ENCODE peak calls at places on chromosome 6, in ten cellular contexts. R is ureter; F is EL; I is psoas muscle; O is IMR-90; P is GM13977; Q is HCEC 1CT; A is hepatocyte; G is upper lobe of right lung; D is activated CD4-positive, alpha-beta T cell treated with anti-CD3 and anti-CD28 coated beads for 1 hour. N is an unnamed sample.

GRCh38 chr6:113363866-113364265 is 493.3 kb upstream of the MARCKS start:
- DNase-seq in O (peak), I (no peak), A (no peak), F (peak), Q (peak), G (no peak), R (no peak), P (no peak), D (no peak), N (no peak)

GRCh38 chr6:47343631-47344421 is 34.1 kb upstream of the TNFRSF21 start:
- DNase-seq in F (no peak), D (no peak), R (no peak), A (peak), P (no peak), I (no peak), Q (no peak), G (no peak), O (no peak), N (no peak)

GRCh38 chr6:56677559-56677958 is 34.9 kb upstream of the DST start:
- DNase-seq in I (no peak), Q (peak), P (no peak), D (no peak), O (peak), F (peak), R (no peak), A (no peak), G (no peak), N (no peak)

GRCh38 chr6:2471474-2471873 is 226.1 kb upstream of the GMDS start:
- DNase-seq in G (no peak), O (no peak), R (no peak), D (no peak), I (no peak), P (no peak), F (no peak), Q (no peak), A (no peak), N (no peak)

GRCh38 chr6:74044417-74045096 is 348.6 kb downstream of the CD109 start:
- DNase-seq in F (peak), A (no peak), P (no peak), I (no peak), D (no peak), O (peak), Q (peak), G (no peak), R (no peak), N (no peak)

GRCh38 chr6:154872605-154873004 is 122.5 kb upstream of the TIAM2 start:
- DNase-seq in D (no peak), G (no peak), I (no peak), P (no peak), R (no peak), F (no peak), O (no peak), Q (no peak), A (no peak), N (no peak)

GRCh38 chr6:44462797-44463770 is 75.6 kb downstream of the CDC5L start:
- DNase-seq in G (no peak), D (no peak), Q (no peak), A (no peak), I (no peak), F (no peak), O (no peak), P (no peak), R (no peak), N (no peak)

GRCh38 chr6:37306624-37307222 is 47.1 kb upstream of the RNF8 start:
- DNase-seq in F (no peak), O (no peak), R (no peak), P (no peak), G (no peak), D (no peak), I (no peak), Q (no peak), A (no peak), N (no peak)

GRCh38 chr6:92756912-92757311 is 662.4 kb downstream of the EPHA7 start:
- DNase-seq in P (no peak), O (peak), G (no peak), Q (peak), R (no peak), D (no peak), F (no peak), I (no peak), A (no peak), N (no peak)

GRCh38 chr6:78909391-78909790 is 42.0 kb downstream of the IRAK1BP1 start:
- DNase-seq in F (peak), P (peak), O (peak), R (no peak), G (no peak), Q (peak), A (peak), I (no peak), D (no peak), N (no peak)

GRCh38 chr6:111844376-111844775 is 28.9 kb downstream of the FYN start:
- DNase-seq in A (no peak), G (no peak), O (no peak), Q (no peak), D (no peak), I (no peak), R (no peak), P (no peak), F (no peak), N (no peak)

GRCh38 chr6:114339706-114340105 is 3.1 kb downstream of the HS3ST5 start:
- DNase-seq in F (no peak), D (no peak), R (no peak), G (no peak), A (no peak), Q (no peak), O (peak), P (no peak), I (no peak), N (no peak)

GRCh38 chr6:21441386-21441785 is 152.2 kb upstream of the SOX4 start:
- DNase-seq in I (no peak), Q (peak), G (no peak), D (no peak), F (peak), R (no peak), O (peak), A (no peak), P (no peak), N (no peak)

GRCh38 chr6:166515072-166515810 is 71.2 kb downstream of the RAMACL start:
- DNase-seq in G (no peak), I (peak), R (no peak), P (no peak), Q (peak), D (peak), O (peak), F (peak), A (peak), N (no peak)

GRCh38 chr6:99425647-99426453 is 742 bp upstream of the PNISR start:
- DNase-seq in F (peak), I (peak), D (peak), O (peak), G (peak), R (peak), Q (peak), P (peak), A (peak), N (peak)

GRCh38 chr6:11732036-11732545 is 46.5 kb downstream of the ADTRP start:
- DNase-seq in I (peak), G (peak), Q (no peak), A (no peak), P (peak), D (no peak), F (peak), R (peak), O (peak), N (no peak)

GRCh38 chr6:132974122-132974521 is 159.8 kb downstream of the RPS12 start:
- DNase-seq in P (no peak), I (no peak), F (no peak), O (no peak), R (no peak), Q (no peak), D (no peak), G (no peak), A (no peak), N (no peak)

GRCh38 chr6:151294561-151295101 is 54.9 kb downstream of the AKAP12 start:
- DNase-seq in A (no peak), P (no peak), D (no peak), Q (no peak), O (peak), F (peak), I (no peak), G (no peak), R (no peak), N (no peak)

GRCh38 chr6:112163295-112164257 is 76.2 kb downstream of the FAM229B start:
- DNase-seq in A (peak), Q (peak), O (peak), D (peak), F (peak), I (peak), P (peak), R (peak), G (peak), N (peak)

GRCh38 chr6:122360809-122361208 is 38.6 kb upstream of the HSF2 start:
- DNase-seq in R (no peak), I (no peak), A (no peak), P (no peak), D (no peak), F (no peak), G (no peak), O (no peak), Q (no peak), N (no peak)

GRCh38 chr6:54935739-54936138 is 89.2 kb downstream of the FAM83B start:
- DNase-seq in D (no peak), F (peak), P (no peak), Q (peak), R (no peak), A (peak), O (peak), G (no peak), I (no peak), N (no peak)

GRCh38 chr6:44593539-44593944 is 206.0 kb downstream of the CDC5L start:
- DNase-seq in Q (peak), P (peak), A (peak), O (peak), D (peak), G (no peak), R (no peak), I (no peak), F (peak), N (peak)

GRCh38 chr6:64012351-64013060 is 376.9 kb downstream of the PHF3 start:
- DNase-seq in D (no peak), F (no peak), R (no peak), I (no peak), O (peak), Q (peak), A (peak), P (peak), G (no peak), N (peak)

GRCh38 chr6:32168350-32168749 is 4.0 kb downstream of the EGFL8 start:
- DNase-seq in R (no peak), Q (no peak), A (no peak), I (no peak), F (no peak), O (no peak), D (no peak), G (no peak), P (no peak), N (no peak)

GRCh38 chr6:146785001-146785585 is 186.3 kb downstream of the ADGB start:
- DNase-seq in P (no peak), I (no peak), R (no peak), G (no peak), Q (peak), D (no peak), A (peak), F (peak), O (peak), N (no peak)

GRCh38 chr6:90458353-90459224 is 128.3 kb downstream of the MAP3K7 start:
- DNase-seq in R (no peak), I (no peak), F (peak), O (no peak), G (no peak), Q (no peak), P (no peak), A (no peak), D (peak), N (no peak)

GRCh38 chr6:121482004-121482693 is 46.7 kb downstream of the GJA1 start:
- DNase-seq in I (no peak), Q (peak), D (no peak), P (no peak), R (no peak), G (no peak), O (peak), A (no peak), F (peak), N (no peak)

GRCh38 chr6:105099371-105099770 is 80.4 kb downstream of the POPDC3 start:
- DNase-seq in G (no peak), D (no peak), F (no peak), Q (no peak), O (no peak), P (no peak), A (no peak), I (no peak), R (no peak), N (no peak)

GRCh38 chr6:125253881-125254280 is 47.9 kb downstream of the HDDC2 start:
- DNase-seq in D (no peak), Q (no peak), I (no peak), F (no peak), G (no peak), P (no peak), O (no peak), R (no peak), A (no peak), N (no peak)

GRCh38 chr6:90028080-90028778 is 134.0 kb downstream of the GJA10 start:
- DNase-seq in D (no peak), I (no peak), O (no peak), Q (no peak), A (no peak), R (no peak), P (no peak), F (no peak), G (no peak), N (no peak)

GRCh38 chr6:74585779-74586178 is 620.1 kb downstream of the COL12A1 start:
- DNase-seq in G (no peak), R (no peak), Q (peak), I (no peak), A (no peak), P (no peak), D (no peak), O (peak), F (peak), N (no peak)

GRCh38 chr6:73610444-73611275 is 43.1 kb downstream of the SLC17A5 start:
- DNase-seq in R (no peak), F (peak), P (peak), A (peak), I (no peak), Q (peak), G (no peak), D (no peak), O (peak), N (peak)

GRCh38 chr6:30981942-30982772 is 1.4 kb upstream of the MUC21 start:
- DNase-seq in A (peak), R (peak), P (no peak), G (no peak), Q (peak), O (peak), D (no peak), F (peak), I (no peak), N (peak)

GRCh38 chr6:158211273-158212055 is 43.3 kb downstream of the GTF2H5 start:
- DNase-seq in D (no peak), O (peak), F (peak), Q (peak), R (no peak), P (no peak), G (no peak), I (no peak), A (no peak), N (no peak)

N was measured in HuH-7.